ENCODE peak calls at places on chromosomes 3 and 15, in six cellular contexts. S is AG10803, R is A549, F is ovary, G is iris pigment epithelial cell, M is astrocyte of the spinal cord. C is an unnamed sample.

GRCh38 chr3:20096135-20096685 is 56.0 kb downstream of the KAT2B start:
- DNase-seq in R (no peak), S (peak), F (no peak), G (peak), M (no peak), C (peak)

GRCh38 chr15:52348056-52348745 is 52.6 kb upstream of the MYO5C start:
- DNase-seq in M (peak), R (no peak), G (peak), S (peak), F (peak), C (peak)

GRCh38 chr15:68382286-68383007 is 49.5 kb downstream of the ITGA11 start:
- DNase-seq in G (no peak), M (no peak), F (no peak), R (no peak), S (no peak), C (no peak)

GRCh38 chr15:42027521-42027920 is 6.7 kb upstream of the PLA2G4E start:
- DNase-seq in F (no peak), S (no peak), M (no peak), G (no peak), R (no peak), C (no peak)

GRCh38 chr3:37271636-37272035 is 97.3 kb upstream of the LRRFIP2 start:
- DNase-seq in S (no peak), R (no peak), G (no peak), F (no peak), M (no peak), C (no peak)

GRCh38 chr3:11539218-11539617 is 104.5 kb downstream of the VGLL4 start:
- DNase-seq in G (no peak), S (no peak), R (no peak), F (no peak), M (no peak), C (no peak)

GRCh38 chr15:60526127-60526616 is 47.2 kb upstream of the ICE2 start:
- DNase-seq in G (no peak), M (no peak), S (no peak), F (no peak), R (no peak), C (no peak)

GRCh38 chr3:13308406-13308805 is 111.7 kb downstream of the NUP210 start:
- DNase-seq in G (peak), S (peak), F (no peak), M (peak), R (peak), C (peak)

GRCh38 chr3:33919312-33919711 is 120.9 kb downstream of the PDCD6IP start:
- DNase-seq in M (no peak), S (no peak), F (no peak), R (no peak), G (no peak), C (no peak)

GRCh38 chr3:126509565-126510322 is 7.8 kb downstream of the UROC1 start:
- DNase-seq in M (no peak), G (no peak), R (no peak), S (no peak), F (no peak), C (no peak)

GRCh38 chr15:58498821-58499580 is 67.2 kb downstream of the LIPC start:
- DNase-seq in S (peak), F (no peak), R (no peak), M (peak), G (peak), C (peak)

GRCh38 chr15:73989001-73989798 is 2.9 kb downstream of the STOML1 start:
- DNase-seq in S (peak), M (peak), R (no peak), G (peak), F (no peak), C (peak)

C was measured in fibroblast of pulmonary artery.